ENCODE peak calls at places on chromosomes 5 and 9, in eight cellular contexts. One of them, this sample, is unnamed.

GRCh38 chr5:146344155-146345118 is 5.8 kb downstream of the POU4F3 start:
- DNase-seq in GM12865: no peak
- DNase-seq in fibroblast of lung: no peak
- DNase-seq in thoracic aorta: no peak
- DNase-seq in HFFc6: no peak
- DNase-seq in choroid plexus epithelial cell: no peak
- DNase-seq in foreskin fibroblast: no peak
- DNase-seq in SK-N-SH: peak
- DNase-seq in this sample: no peak

GRCh38 chr5:98432378-98432777 is 341.1 kb upstream of the RGMB start:
- DNase-seq in GM12865: no peak
- DNase-seq in fibroblast of lung: no peak
- DNase-seq in thoracic aorta: no peak
- DNase-seq in HFFc6: no peak
- DNase-seq in choroid plexus epithelial cell: no peak
- DNase-seq in foreskin fibroblast: no peak
- DNase-seq in SK-N-SH: no peak
- DNase-seq in this sample: no peak

GRCh38 chr9:112844771-112845542 is 45.7 kb downstream of the SLC46A2 start:
- DNase-seq in GM12865: peak
- DNase-seq in fibroblast of lung: peak
- DNase-seq in thoracic aorta: no peak
- DNase-seq in HFFc6: peak
- DNase-seq in choroid plexus epithelial cell: peak
- DNase-seq in foreskin fibroblast: peak
- DNase-seq in SK-N-SH: peak
- DNase-seq in this sample: peak

GRCh38 chr9:125966959-125967711 is 220.0 kb downstream of the PBX3 start:
- DNase-seq in GM12865: no peak
- DNase-seq in fibroblast of lung: peak
- DNase-seq in thoracic aorta: no peak
- DNase-seq in HFFc6: no peak
- DNase-seq in choroid plexus epithelial cell: no peak
- DNase-seq in foreskin fibroblast: no peak
- DNase-seq in SK-N-SH: no peak
- DNase-seq in this sample: no peak

GRCh38 chr9:93107151-93107824 is 11.3 kb downstream of the CARD19 start:
- DNase-seq in GM12865: no peak
- DNase-seq in fibroblast of lung: no peak
- DNase-seq in thoracic aorta: no peak
- DNase-seq in HFFc6: no peak
- DNase-seq in choroid plexus epithelial cell: no peak
- DNase-seq in foreskin fibroblast: no peak
- DNase-seq in SK-N-SH: no peak
- DNase-seq in this sample: no peak

GRCh38 chr5:73093943-73094342 is 26.4 kb upstream of the TMEM171 start:
- DNase-seq in GM12865: no peak
- DNase-seq in fibroblast of lung: peak
- DNase-seq in thoracic aorta: no peak
- DNase-seq in HFFc6: peak
- DNase-seq in choroid plexus epithelial cell: peak
- DNase-seq in foreskin fibroblast: peak
- DNase-seq in SK-N-SH: no peak
- DNase-seq in this sample: peak

GRCh38 chr5:92147263-92147662 is 764.1 kb upstream of the ARRDC3 start:
- DNase-seq in GM12865: no peak
- DNase-seq in fibroblast of lung: no peak
- DNase-seq in thoracic aorta: no peak
- DNase-seq in HFFc6: no peak
- DNase-seq in choroid plexus epithelial cell: no peak
- DNase-seq in foreskin fibroblast: no peak
- DNase-seq in SK-N-SH: no peak
- DNase-seq in this sample: no peak

GRCh38 chr5:160360310-160360709 is 10.1 kb downstream of the C1QTNF2 start:
- DNase-seq in GM12865: no peak
- DNase-seq in fibroblast of lung: no peak
- DNase-seq in thoracic aorta: no peak
- DNase-seq in HFFc6: no peak
- DNase-seq in choroid plexus epithelial cell: no peak
- DNase-seq in foreskin fibroblast: no peak
- DNase-seq in SK-N-SH: no peak
- DNase-seq in this sample: no peak

DNA sequence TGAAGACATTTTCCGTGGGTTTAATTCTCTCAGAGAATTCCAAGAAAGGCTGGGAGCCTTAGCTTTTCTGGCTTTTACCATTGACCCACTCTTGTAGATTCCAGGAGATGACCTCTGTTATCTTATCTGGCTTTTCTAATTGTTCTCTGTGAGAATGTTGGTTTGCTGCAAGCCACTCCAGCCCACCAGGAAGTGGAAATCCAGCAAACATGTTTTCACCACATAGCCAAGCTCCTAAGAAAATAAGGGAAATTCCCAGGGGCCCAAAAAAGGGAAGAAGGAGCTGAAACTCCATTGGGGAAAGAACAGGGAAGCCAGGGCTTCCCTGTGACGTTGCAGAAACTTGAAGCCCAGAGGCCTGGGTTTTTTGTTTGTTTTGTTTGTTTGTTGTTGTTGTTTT is 19.7 kb downstream of the GPR107 start:
- DNase-seq in GM12865: peak
- DNase-seq in fibroblast of lung: peak
- DNase-seq in thoracic aorta: no peak
- DNase-seq in HFFc6: no peak
- DNase-seq in choroid plexus epithelial cell: peak
- DNase-seq in foreskin fibroblast: peak
- DNase-seq in SK-N-SH: no peak
- DNase-seq in this sample: peak
- TF ChIP-seq CTCF in GM12865: no peak
- TF ChIP-seq CTCF in fibroblast of lung: no peak
- TF ChIP-seq CTCF in thoracic aorta: no peak
- TF ChIP-seq CTCF in HFFc6: no peak
- TF ChIP-seq CTCF in choroid plexus epithelial cell: no peak
- TF ChIP-seq CTCF in foreskin fibroblast: no peak
- TF ChIP-seq CTCF in SK-N-SH: no peak
- TF ChIP-seq CTCF in this sample: no peak

GRCh38 chr5:6201626-6202025 is 176.7 kb downstream of the MED10 start:
- DNase-seq in GM12865: no peak
- DNase-seq in fibroblast of lung: peak
- DNase-seq in thoracic aorta: no peak
- DNase-seq in HFFc6: no peak
- DNase-seq in choroid plexus epithelial cell: peak
- DNase-seq in foreskin fibroblast: no peak
- DNase-seq in SK-N-SH: no peak
- DNase-seq in this sample: peak
- TF ChIP-seq CTCF in GM12865: no peak
- TF ChIP-seq CTCF in fibroblast of lung: no peak
- TF ChIP-seq CTCF in thoracic aorta: no peak
- TF ChIP-seq CTCF in HFFc6: no peak
- TF ChIP-seq CTCF in choroid plexus epithelial cell: peak
- TF ChIP-seq CTCF in foreskin fibroblast: no peak
- TF ChIP-seq CTCF in SK-N-SH: no peak
- TF ChIP-seq CTCF in this sample: no peak

GRCh38 chr9:3331801-3332200 is 194.0 kb downstream of the RFX3 start:
- DNase-seq in GM12865: no peak
- DNase-seq in fibroblast of lung: no peak
- DNase-seq in thoracic aorta: no peak
- DNase-seq in HFFc6: no peak
- DNase-seq in choroid plexus epithelial cell: peak
- DNase-seq in foreskin fibroblast: no peak
- DNase-seq in SK-N-SH: peak
- DNase-seq in this sample: no peak
- TF ChIP-seq CTCF in GM12865: no peak
- TF ChIP-seq CTCF in fibroblast of lung: no peak
- TF ChIP-seq CTCF in thoracic aorta: no peak
- TF ChIP-seq CTCF in HFFc6: peak
- TF ChIP-seq CTCF in choroid plexus epithelial cell: peak
- TF ChIP-seq CTCF in foreskin fibroblast: no peak
- TF ChIP-seq CTCF in SK-N-SH: peak
- TF ChIP-seq CTCF in this sample: no peak

DNA sequence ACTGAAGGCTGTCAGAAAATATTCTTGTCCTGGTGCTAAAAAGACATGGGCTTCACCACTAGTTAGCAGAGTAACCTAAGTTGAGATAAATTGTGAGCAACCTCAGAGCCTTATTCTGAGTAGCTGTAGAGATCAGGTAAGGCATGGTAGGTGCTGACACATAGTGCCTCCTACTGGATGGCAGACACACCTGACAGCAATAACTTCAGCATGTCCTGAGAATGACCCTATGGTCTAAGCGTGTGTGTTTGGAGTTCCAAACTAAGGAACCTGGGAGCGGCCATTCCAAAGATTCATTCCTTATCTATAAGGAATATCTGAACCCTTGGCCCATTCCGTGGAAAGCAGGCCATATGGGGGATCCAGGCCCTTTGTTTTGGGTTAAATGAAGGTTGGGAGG is 46.0 kb downstream of the SLC28A3 start:
- DNase-seq in GM12865: peak
- DNase-seq in fibroblast of lung: no peak
- DNase-seq in thoracic aorta: no peak
- DNase-seq in HFFc6: no peak
- DNase-seq in choroid plexus epithelial cell: no peak
- DNase-seq in foreskin fibroblast: no peak
- DNase-seq in SK-N-SH: no peak
- DNase-seq in this sample: no peak
- TF ChIP-seq CTCF in GM12865: peak
- TF ChIP-seq CTCF in fibroblast of lung: no peak
- TF ChIP-seq CTCF in thoracic aorta: no peak
- TF ChIP-seq CTCF in HFFc6: peak
- TF ChIP-seq CTCF in choroid plexus epithelial cell: no peak
- TF ChIP-seq CTCF in foreskin fibroblast: no peak
- TF ChIP-seq CTCF in SK-N-SH: peak
- TF ChIP-seq CTCF in this sample: no peak

GRCh38 chr5:8580298-8580697 is 711.4 kb downstream of the MTRR start:
- DNase-seq in GM12865: no peak
- DNase-seq in fibroblast of lung: no peak
- DNase-seq in thoracic aorta: no peak
- DNase-seq in HFFc6: no peak
- DNase-seq in choroid plexus epithelial cell: no peak
- DNase-seq in foreskin fibroblast: no peak
- DNase-seq in SK-N-SH: no peak
- DNase-seq in this sample: no peak

GRCh38 chr5:8570529-8570928 is 701.6 kb downstream of the MTRR start:
- DNase-seq in GM12865: no peak
- DNase-seq in fibroblast of lung: no peak
- DNase-seq in thoracic aorta: no peak
- DNase-seq in HFFc6: no peak
- DNase-seq in choroid plexus epithelial cell: no peak
- DNase-seq in foreskin fibroblast: no peak
- DNase-seq in SK-N-SH: no peak
- DNase-seq in this sample: no peak

GRCh38 chr5:8577792-8578191 is 708.8 kb downstream of the MTRR start:
- DNase-seq in GM12865: peak
- DNase-seq in fibroblast of lung: no peak
- DNase-seq in thoracic aorta: no peak
- DNase-seq in HFFc6: peak
- DNase-seq in choroid plexus epithelial cell: peak
- DNase-seq in foreskin fibroblast: no peak
- DNase-seq in SK-N-SH: no peak
- DNase-seq in this sample: no peak

GRCh38 chr5:8581047-8581446 is 712.1 kb downstream of the MTRR start:
- DNase-seq in GM12865: no peak
- DNase-seq in fibroblast of lung: no peak
- DNase-seq in thoracic aorta: no peak
- DNase-seq in HFFc6: no peak
- DNase-seq in choroid plexus epithelial cell: no peak
- DNase-seq in foreskin fibroblast: no peak
- DNase-seq in SK-N-SH: no peak
- DNase-seq in this sample: no peak

GRCh38 chr5:8576178-8576577 is 707.2 kb downstream of the MTRR start:
- DNase-seq in GM12865: no peak
- DNase-seq in fibroblast of lung: no peak
- DNase-seq in thoracic aorta: no peak
- DNase-seq in HFFc6: no peak
- DNase-seq in choroid plexus epithelial cell: no peak
- DNase-seq in foreskin fibroblast: no peak
- DNase-seq in SK-N-SH: no peak
- DNase-seq in this sample: no peak
- TF ChIP-seq CTCF in GM12865: no peak
- TF ChIP-seq CTCF in fibroblast of lung: no peak
- TF ChIP-seq CTCF in thoracic aorta: no peak
- TF ChIP-seq CTCF in HFFc6: no peak
- TF ChIP-seq CTCF in choroid plexus epithelial cell: no peak
- TF ChIP-seq CTCF in foreskin fibroblast: no peak
- TF ChIP-seq CTCF in SK-N-SH: no peak
- TF ChIP-seq CTCF in this sample: no peak

This sample was measured in fibroblast of the aortic adventitia.